ENCODE peak calls at places on chromosomes 11 and 22, in ten cellular contexts. One of them, this sample, is unnamed.

GRCh38 chr11:119206512-119207299 is 567 bp downstream of the CBL start:
- DNase-seq in cardiac fibroblast: peak; percentile 12
- DNase-seq in cardiac muscle cell: peak; percentile 71
- DNase-seq in AG08395: no peak
- DNase-seq in HFF-Myc: no peak
- DNase-seq in iris pigment epithelial cell: no peak
- DNase-seq in activated naive CD8-positive, alpha-beta T cell treated with anti-CD3 and anti-CD28 coated beads, Interleukin-2, amount 10 ng/mL, durations not matched to agents 7 days and 5 days: no peak
- DNase-seq in effector CD4-positive, alpha-beta T cell: peak; percentile 28
- DNase-seq in globus pallidus: peak; percentile 22
- DNase-seq in GM12892: peak; percentile 60
- DNase-seq in this sample: no peak

GRCh38 chr11:116984589-116984988 is 113.6 kb downstream of the SIK3 start:
- DNase-seq in cardiac fibroblast: peak; percentile 94
- DNase-seq in cardiac muscle cell: no peak
- DNase-seq in AG08395: peak; percentile 77
- DNase-seq in HFF-Myc: peak; percentile 77
- DNase-seq in iris pigment epithelial cell: peak; percentile 97
- DNase-seq in activated naive CD8-positive, alpha-beta T cell treated with anti-CD3 and anti-CD28 coated beads, Interleukin-2, amount 10 ng/mL, durations not matched to agents 7 days and 5 days: no peak
- DNase-seq in effector CD4-positive, alpha-beta T cell: no peak
- DNase-seq in globus pallidus: no peak
- DNase-seq in GM12892: no peak
- DNase-seq in this sample: no peak

GRCh38 chr11:33507967-33508366 is 192.7 kb downstream of the C11orf91 start:
- DNase-seq in cardiac fibroblast: peak; percentile 66
- DNase-seq in cardiac muscle cell: no peak
- DNase-seq in AG08395: peak; percentile 21
- DNase-seq in HFF-Myc: no peak
- DNase-seq in iris pigment epithelial cell: peak; percentile 89
- DNase-seq in activated naive CD8-positive, alpha-beta T cell treated with anti-CD3 and anti-CD28 coated beads, Interleukin-2, amount 10 ng/mL, durations not matched to agents 7 days and 5 days: no peak
- DNase-seq in effector CD4-positive, alpha-beta T cell: no peak
- DNase-seq in globus pallidus: no peak
- DNase-seq in GM12892: no peak
- DNase-seq in this sample: peak; percentile 32

GRCh38 chr11:124745270-124745834 is 5.6 kb downstream of the NRGN start:
- DNase-seq in cardiac fibroblast: no peak
- DNase-seq in cardiac muscle cell: no peak
- DNase-seq in AG08395: no peak
- DNase-seq in HFF-Myc: no peak
- DNase-seq in iris pigment epithelial cell: no peak
- DNase-seq in activated naive CD8-positive, alpha-beta T cell treated with anti-CD3 and anti-CD28 coated beads, Interleukin-2, amount 10 ng/mL, durations not matched to agents 7 days and 5 days: no peak
- DNase-seq in effector CD4-positive, alpha-beta T cell: no peak
- DNase-seq in globus pallidus: no peak
- DNase-seq in GM12892: no peak
- DNase-seq in this sample: no peak

GRCh38 chr22:29693151-29693550 is 26.7 kb upstream of the CABP7 start:
- DNase-seq in cardiac fibroblast: no peak
- DNase-seq in cardiac muscle cell: no peak
- DNase-seq in AG08395: no peak
- DNase-seq in HFF-Myc: no peak
- DNase-seq in iris pigment epithelial cell: no peak
- DNase-seq in activated naive CD8-positive, alpha-beta T cell treated with anti-CD3 and anti-CD28 coated beads, Interleukin-2, amount 10 ng/mL, durations not matched to agents 7 days and 5 days: no peak
- DNase-seq in effector CD4-positive, alpha-beta T cell: no peak
- DNase-seq in globus pallidus: no peak
- DNase-seq in GM12892: no peak
- DNase-seq in this sample: no peak

GRCh38 chr11:58394195-58394594 is 12.5 kb downstream of the OR5B3 start:
- DNase-seq in cardiac fibroblast: peak; percentile 95
- DNase-seq in cardiac muscle cell: no peak
- DNase-seq in AG08395: peak; percentile 57
- DNase-seq in HFF-Myc: no peak
- DNase-seq in iris pigment epithelial cell: peak; percentile 81
- DNase-seq in activated naive CD8-positive, alpha-beta T cell treated with anti-CD3 and anti-CD28 coated beads, Interleukin-2, amount 10 ng/mL, durations not matched to agents 7 days and 5 days: no peak
- DNase-seq in effector CD4-positive, alpha-beta T cell: no peak
- DNase-seq in globus pallidus: no peak
- DNase-seq in GM12892: no peak
- DNase-seq in this sample: no peak

GRCh38 chr11:134535029-134536025 is 123.3 kb upstream of the B3GAT1 start:
- DNase-seq in cardiac fibroblast: no peak
- DNase-seq in cardiac muscle cell: no peak
- DNase-seq in AG08395: no peak
- DNase-seq in HFF-Myc: no peak
- DNase-seq in iris pigment epithelial cell: no peak
- DNase-seq in activated naive CD8-positive, alpha-beta T cell treated with anti-CD3 and anti-CD28 coated beads, Interleukin-2, amount 10 ng/mL, durations not matched to agents 7 days and 5 days: peak; percentile 10
- DNase-seq in effector CD4-positive, alpha-beta T cell: no peak
- DNase-seq in globus pallidus: no peak
- DNase-seq in GM12892: no peak
- DNase-seq in this sample: no peak

GRCh38 chr11:65487467-65488272 is 11.2 kb upstream of the MALAT1 start:
- DNase-seq in cardiac fibroblast: peak; percentile 100
- DNase-seq in cardiac muscle cell: peak; percentile 99
- DNase-seq in AG08395: peak; percentile 97
- DNase-seq in HFF-Myc: peak; percentile 100
- DNase-seq in iris pigment epithelial cell: peak; percentile 100
- DNase-seq in activated naive CD8-positive, alpha-beta T cell treated with anti-CD3 and anti-CD28 coated beads, Interleukin-2, amount 10 ng/mL, durations not matched to agents 7 days and 5 days: no peak
- DNase-seq in effector CD4-positive, alpha-beta T cell: no peak
- DNase-seq in globus pallidus: peak; percentile 100
- DNase-seq in GM12892: no peak
- DNase-seq in this sample: peak; percentile 94

GRCh38 chr11:1333091-1333772 is 23.8 kb upstream of the TOLLIP start:
- DNase-seq in cardiac fibroblast: no peak
- DNase-seq in cardiac muscle cell: no peak
- DNase-seq in AG08395: no peak
- DNase-seq in HFF-Myc: no peak
- DNase-seq in iris pigment epithelial cell: no peak
- DNase-seq in activated naive CD8-positive, alpha-beta T cell treated with anti-CD3 and anti-CD28 coated beads, Interleukin-2, amount 10 ng/mL, durations not matched to agents 7 days and 5 days: no peak
- DNase-seq in effector CD4-positive, alpha-beta T cell: no peak
- DNase-seq in globus pallidus: no peak
- DNase-seq in GM12892: no peak
- DNase-seq in this sample: no peak

GRCh38 chr11:95451682-95452081 is 220.7 kb upstream of the SESN3 start:
- DNase-seq in cardiac fibroblast: peak; percentile 90
- DNase-seq in cardiac muscle cell: no peak
- DNase-seq in AG08395: peak; percentile 74
- DNase-seq in HFF-Myc: no peak
- DNase-seq in iris pigment epithelial cell: peak; percentile 82
- DNase-seq in activated naive CD8-positive, alpha-beta T cell treated with anti-CD3 and anti-CD28 coated beads, Interleukin-2, amount 10 ng/mL, durations not matched to agents 7 days and 5 days: no peak
- DNase-seq in effector CD4-positive, alpha-beta T cell: no peak
- DNase-seq in globus pallidus: no peak
- DNase-seq in GM12892: no peak
- DNase-seq in this sample: no peak

GRCh38 chr11:69335461-69336386 is 41.8 kb downstream of the MYEOV start:
- DNase-seq in cardiac fibroblast: no peak
- DNase-seq in cardiac muscle cell: no peak
- DNase-seq in AG08395: no peak
- DNase-seq in HFF-Myc: no peak
- DNase-seq in iris pigment epithelial cell: no peak
- DNase-seq in activated naive CD8-positive, alpha-beta T cell treated with anti-CD3 and anti-CD28 coated beads, Interleukin-2, amount 10 ng/mL, durations not matched to agents 7 days and 5 days: no peak
- DNase-seq in effector CD4-positive, alpha-beta T cell: no peak
- DNase-seq in globus pallidus: no peak
- DNase-seq in GM12892: no peak
- DNase-seq in this sample: no peak

GRCh38 chr11:70020336-70021214 is 57.5 kb upstream of the ANO1 start:
- DNase-seq in cardiac fibroblast: peak; percentile 39
- DNase-seq in cardiac muscle cell: no peak
- DNase-seq in AG08395: no peak
- DNase-seq in HFF-Myc: no peak
- DNase-seq in iris pigment epithelial cell: no peak
- DNase-seq in activated naive CD8-positive, alpha-beta T cell treated with anti-CD3 and anti-CD28 coated beads, Interleukin-2, amount 10 ng/mL, durations not matched to agents 7 days and 5 days: no peak
- DNase-seq in effector CD4-positive, alpha-beta T cell: no peak
- DNase-seq in globus pallidus: no peak
- DNase-seq in GM12892: no peak
- DNase-seq in this sample: no peak

GRCh38 chr11:36775157-36775556 is 177.1 kb upstream of the RAG2 start:
- DNase-seq in cardiac fibroblast: no peak
- DNase-seq in cardiac muscle cell: no peak
- DNase-seq in AG08395: peak; percentile 18
- DNase-seq in HFF-Myc: no peak
- DNase-seq in iris pigment epithelial cell: no peak
- DNase-seq in activated naive CD8-positive, alpha-beta T cell treated with anti-CD3 and anti-CD28 coated beads, Interleukin-2, amount 10 ng/mL, durations not matched to agents 7 days and 5 days: no peak
- DNase-seq in effector CD4-positive, alpha-beta T cell: no peak
- DNase-seq in globus pallidus: no peak
- DNase-seq in GM12892: no peak
- DNase-seq in this sample: no peak

GRCh38 chr11:71240865-71241691 is 11.3 kb downstream of the SHANK2 start:
- DNase-seq in cardiac fibroblast: peak; percentile 82
- DNase-seq in cardiac muscle cell: no peak
- DNase-seq in AG08395: peak; percentile 47
- DNase-seq in HFF-Myc: peak; percentile 81
- DNase-seq in iris pigment epithelial cell: peak; percentile 97
- DNase-seq in activated naive CD8-positive, alpha-beta T cell treated with anti-CD3 and anti-CD28 coated beads, Interleukin-2, amount 10 ng/mL, durations not matched to agents 7 days and 5 days: no peak
- DNase-seq in effector CD4-positive, alpha-beta T cell: no peak
- DNase-seq in globus pallidus: no peak
- DNase-seq in GM12892: no peak
- DNase-seq in this sample: peak; percentile 27

GRCh38 chr11:65850217-65851082 is 7.5 kb downstream of the CFL1 start:
- DNase-seq in cardiac fibroblast: no peak
- DNase-seq in cardiac muscle cell: no peak
- DNase-seq in AG08395: no peak
- DNase-seq in HFF-Myc: no peak
- DNase-seq in iris pigment epithelial cell: no peak
- DNase-seq in activated naive CD8-positive, alpha-beta T cell treated with anti-CD3 and anti-CD28 coated beads, Interleukin-2, amount 10 ng/mL, durations not matched to agents 7 days and 5 days: no peak
- DNase-seq in effector CD4-positive, alpha-beta T cell: no peak
- DNase-seq in globus pallidus: no peak
- DNase-seq in GM12892: no peak
- DNase-seq in this sample: no peak

GRCh38 chr11:92168936-92169335 is 55.7 kb upstream of the FAT3 start:
- DNase-seq in cardiac fibroblast: no peak
- DNase-seq in cardiac muscle cell: no peak
- DNase-seq in AG08395: no peak
- DNase-seq in HFF-Myc: no peak
- DNase-seq in iris pigment epithelial cell: no peak
- DNase-seq in activated naive CD8-positive, alpha-beta T cell treated with anti-CD3 and anti-CD28 coated beads, Interleukin-2, amount 10 ng/mL, durations not matched to agents 7 days and 5 days: no peak
- DNase-seq in effector CD4-positive, alpha-beta T cell: no peak
- DNase-seq in globus pallidus: no peak
- DNase-seq in GM12892: no peak
- DNase-seq in this sample: no peak

GRCh38 chr11:48064306-48064705 is 83.9 kb downstream of the PTPRJ start:
- DNase-seq in cardiac fibroblast: peak; percentile 72
- DNase-seq in cardiac muscle cell: no peak
- DNase-seq in AG08395: peak; percentile 68
- DNase-seq in HFF-Myc: no peak
- DNase-seq in iris pigment epithelial cell: peak; percentile 77
- DNase-seq in activated naive CD8-positive, alpha-beta T cell treated with anti-CD3 and anti-CD28 coated beads, Interleukin-2, amount 10 ng/mL, durations not matched to agents 7 days and 5 days: no peak
- DNase-seq in effector CD4-positive, alpha-beta T cell: no peak
- DNase-seq in globus pallidus: no peak
- DNase-seq in GM12892: no peak
- DNase-seq in this sample: no peak

GRCh38 chr11:34439521-34440258 is 956 bp downstream of the CAT start:
- DNase-seq in cardiac fibroblast: no peak
- DNase-seq in cardiac muscle cell: no peak
- DNase-seq in AG08395: no peak
- DNase-seq in HFF-Myc: no peak
- DNase-seq in iris pigment epithelial cell: peak; percentile 7
- DNase-seq in activated naive CD8-positive, alpha-beta T cell treated with anti-CD3 and anti-CD28 coated beads, Interleukin-2, amount 10 ng/mL, durations not matched to agents 7 days and 5 days: no peak
- DNase-seq in effector CD4-positive, alpha-beta T cell: no peak
- DNase-seq in globus pallidus: no peak
- DNase-seq in GM12892: no peak
- DNase-seq in this sample: no peak

GRCh38 chr11:120710354-120711187 is 199.0 kb downstream of the GRIK4 start:
- DNase-seq in cardiac fibroblast: peak; percentile 70
- DNase-seq in cardiac muscle cell: peak; percentile 13
- DNase-seq in AG08395: peak; percentile 93
- DNase-seq in HFF-Myc: peak; percentile 55
- DNase-seq in iris pigment epithelial cell: peak; percentile 79
- DNase-seq in activated naive CD8-positive, alpha-beta T cell treated with anti-CD3 and anti-CD28 coated beads, Interleukin-2, amount 10 ng/mL, durations not matched to agents 7 days and 5 days: no peak
- DNase-seq in effector CD4-positive, alpha-beta T cell: no peak
- DNase-seq in globus pallidus: peak; percentile 84
- DNase-seq in GM12892: no peak
- DNase-seq in this sample: no peak

GRCh38 chr11:73950869-73951710 is at the start of gene DNAJB13:
- DNase-seq in cardiac fibroblast: peak; percentile 61
- DNase-seq in cardiac muscle cell: peak; percentile 74
- DNase-seq in AG08395: peak; percentile 83
- DNase-seq in HFF-Myc: no peak
- DNase-seq in iris pigment epithelial cell: peak; percentile 59
- DNase-seq in activated naive CD8-positive, alpha-beta T cell treated with anti-CD3 and anti-CD28 coated beads, Interleukin-2, amount 10 ng/mL, durations not matched to agents 7 days and 5 days: no peak
- DNase-seq in effector CD4-positive, alpha-beta T cell: no peak
- DNase-seq in globus pallidus: no peak
- DNase-seq in GM12892: peak; percentile 69
- DNase-seq in this sample: peak; percentile 78

GRCh38 chr11:30328676-30329075 is 5.8 kb downstream of the ARL14EP start:
- DNase-seq in cardiac fibroblast: peak; percentile 49
- DNase-seq in cardiac muscle cell: no peak
- DNase-seq in AG08395: peak; percentile 34
- DNase-seq in HFF-Myc: no peak
- DNase-seq in iris pigment epithelial cell: peak; percentile 61
- DNase-seq in activated naive CD8-positive, alpha-beta T cell treated with anti-CD3 and anti-CD28 coated beads, Interleukin-2, amount 10 ng/mL, durations not matched to agents 7 days and 5 days: no peak
- DNase-seq in effector CD4-positive, alpha-beta T cell: no peak
- DNase-seq in globus pallidus: no peak
- DNase-seq in GM12892: no peak
- DNase-seq in this sample: no peak

This sample was measured in HEK293T.